ENCODE peak calls at places on chromosome 1, in eight cellular contexts. One of them, this sample, is unnamed.
A peak's percentile ranks its signal among the peaks of the same experiment; 100 is the strongest.

GRCh38 chr1:168392958-168393357 is 112.3 kb downstream of the TBX19 start:
- DNase-seq in pancreas: no peak
- DNase-seq in cardiac muscle cell: peak; percentile 21
- DNase-seq in psoas muscle: no peak
- DNase-seq in CD4-positive, CD25-positive, alpha-beta regulatory T cell: no peak
- DNase-seq in right atrium auricular region: no peak
- DNase-seq in astrocyte: no peak
- DNase-seq in uterus: no peak
- DNase-seq in this sample: no peak

GRCh38 chr1:66490817-66491216 is 43.1 kb upstream of the SGIP1 start:
- DNase-seq in right atrium auricular region: no peak
- DNase-seq in uterus: no peak
- DNase-seq in cardiac muscle cell: peak; percentile 60
- DNase-seq in pancreas: no peak
- DNase-seq in psoas muscle: no peak
- DNase-seq in astrocyte: no peak
- DNase-seq in CD4-positive, CD25-positive, alpha-beta regulatory T cell: no peak
- DNase-seq in this sample: no peak

GRCh38 chr1:17596651-17597509 is 57.4 kb downstream of the ARHGEF10L start:
- DNase-seq in uterus: no peak
- DNase-seq in psoas muscle: no peak
- DNase-seq in CD4-positive, CD25-positive, alpha-beta regulatory T cell: no peak
- DNase-seq in right atrium auricular region: no peak
- DNase-seq in astrocyte: no peak
- DNase-seq in cardiac muscle cell: no peak
- DNase-seq in pancreas: no peak
- DNase-seq in this sample: no peak

GRCh38 chr1:22636369-22636768 is at the start of gene C1QA:
- DNase-seq in astrocyte: no peak
- DNase-seq in CD4-positive, CD25-positive, alpha-beta regulatory T cell: no peak
- DNase-seq in cardiac muscle cell: no peak
- DNase-seq in psoas muscle: peak; percentile 81
- DNase-seq in right atrium auricular region: peak; percentile 62
- DNase-seq in uterus: no peak
- DNase-seq in pancreas: no peak
- DNase-seq in this sample: no peak

GRCh38 chr1:6723621-6724428 is 22.2 kb upstream of the DNAJC11 start:
- DNase-seq in CD4-positive, CD25-positive, alpha-beta regulatory T cell: no peak
- DNase-seq in astrocyte: no peak
- DNase-seq in psoas muscle: no peak
- DNase-seq in uterus: no peak
- DNase-seq in pancreas: no peak
- DNase-seq in cardiac muscle cell: peak; percentile 7
- DNase-seq in right atrium auricular region: no peak
- DNase-seq in this sample: no peak

GRCh38 chr1:51063121-51063520 is 38.9 kb upstream of the C1orf185 start:
- DNase-seq in astrocyte: peak; percentile 98
- DNase-seq in psoas muscle: no peak
- DNase-seq in pancreas: no peak
- DNase-seq in CD4-positive, CD25-positive, alpha-beta regulatory T cell: no peak
- DNase-seq in cardiac muscle cell: peak; percentile 89
- DNase-seq in uterus: no peak
- DNase-seq in right atrium auricular region: no peak
- DNase-seq in this sample: peak; percentile 89

GRCh38 chr1:160567858-160568682 is 11.2 kb downstream of the CD84 start:
- DNase-seq in psoas muscle: no peak
- DNase-seq in cardiac muscle cell: no peak
- DNase-seq in CD4-positive, CD25-positive, alpha-beta regulatory T cell: peak; percentile 86
- DNase-seq in astrocyte: no peak
- DNase-seq in uterus: no peak
- DNase-seq in pancreas: no peak
- DNase-seq in right atrium auricular region: no peak
- DNase-seq in this sample: no peak

GRCh38 chr1:55180075-55180670 is 35.0 kb downstream of the USP24 start:
- DNase-seq in uterus: no peak
- DNase-seq in cardiac muscle cell: no peak
- DNase-seq in right atrium auricular region: no peak
- DNase-seq in psoas muscle: no peak
- DNase-seq in CD4-positive, CD25-positive, alpha-beta regulatory T cell: no peak
- DNase-seq in pancreas: no peak
- DNase-seq in astrocyte: no peak
- DNase-seq in this sample: no peak

DNA sequence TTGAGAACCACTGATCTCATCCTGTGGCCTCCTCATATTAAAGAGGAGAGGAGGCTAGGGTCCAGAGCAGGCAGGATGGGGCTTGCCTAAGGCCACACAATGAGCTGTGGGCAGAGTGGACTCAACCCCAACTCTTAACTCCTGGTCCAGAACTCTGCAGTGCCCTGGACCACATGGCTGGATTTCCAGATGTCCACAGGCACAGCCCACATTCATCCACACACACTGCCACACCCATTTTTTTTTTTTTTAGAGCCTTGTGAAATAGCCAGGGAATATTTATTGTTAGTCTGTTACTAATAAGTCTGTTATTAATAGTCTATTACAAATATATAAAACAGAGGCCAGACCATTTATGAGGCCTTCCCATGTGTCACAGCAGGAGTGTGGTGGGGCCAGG is 192.2 kb downstream of the TRABD2B start:
- DNase-seq in psoas muscle: no peak
- DNase-seq in cardiac muscle cell: no peak
- DNase-seq in uterus: no peak
- DNase-seq in CD4-positive, CD25-positive, alpha-beta regulatory T cell: no peak
- DNase-seq in astrocyte: no peak
- DNase-seq in pancreas: no peak
- DNase-seq in right atrium auricular region: no peak
- DNase-seq in this sample: no peak
- H3K27ac ChIP-seq in psoas muscle: no peak overlapping the region
- H3K27ac ChIP-seq in cardiac muscle cell: no peak overlapping the region
- H3K27ac ChIP-seq in uterus: no peak overlapping the region
- H3K27ac ChIP-seq in CD4-positive, CD25-positive, alpha-beta regulatory T cell: no peak overlapping the region
- H3K27ac ChIP-seq in astrocyte: no peak overlapping the region
- H3K27ac ChIP-seq in pancreas: no peak overlapping the region
- H3K27ac ChIP-seq in right atrium auricular region: no peak overlapping the region
- H3K27ac ChIP-seq in this sample: no peak overlapping the region

GRCh38 chr1:92482665-92483441 is 3.9 kb downstream of the GFI1 start:
- DNase-seq in right atrium auricular region: no peak
- DNase-seq in cardiac muscle cell: peak; percentile 16
- DNase-seq in astrocyte: no peak
- DNase-seq in psoas muscle: peak; percentile 57
- DNase-seq in uterus: no peak
- DNase-seq in CD4-positive, CD25-positive, alpha-beta regulatory T cell: peak; percentile 61
- DNase-seq in pancreas: peak; percentile 36
- DNase-seq in this sample: peak; percentile 21
- H3K4me1 ChIP-seq in right atrium auricular region: no peaks in the 10 kb centered on the region
- H3K4me1 ChIP-seq in cardiac muscle cell: peaks cover 19% of the 10 kb centered on the region
- H3K4me1 ChIP-seq in astrocyte: peaks cover 36% of the 10 kb centered on the region
- H3K4me1 ChIP-seq in psoas muscle: peaks cover 44% of the 10 kb centered on the region
- H3K4me1 ChIP-seq in uterus: no peaks in the 10 kb centered on the region
- H3K4me1 ChIP-seq in CD4-positive, CD25-positive, alpha-beta regulatory T cell: peaks cover 54% of the 10 kb centered on the region
- H3K4me1 ChIP-seq in pancreas: no peaks in the 10 kb centered on the region
- H3K4me1 ChIP-seq in this sample: peaks cover 2% of the 10 kb centered on the region

DNA sequence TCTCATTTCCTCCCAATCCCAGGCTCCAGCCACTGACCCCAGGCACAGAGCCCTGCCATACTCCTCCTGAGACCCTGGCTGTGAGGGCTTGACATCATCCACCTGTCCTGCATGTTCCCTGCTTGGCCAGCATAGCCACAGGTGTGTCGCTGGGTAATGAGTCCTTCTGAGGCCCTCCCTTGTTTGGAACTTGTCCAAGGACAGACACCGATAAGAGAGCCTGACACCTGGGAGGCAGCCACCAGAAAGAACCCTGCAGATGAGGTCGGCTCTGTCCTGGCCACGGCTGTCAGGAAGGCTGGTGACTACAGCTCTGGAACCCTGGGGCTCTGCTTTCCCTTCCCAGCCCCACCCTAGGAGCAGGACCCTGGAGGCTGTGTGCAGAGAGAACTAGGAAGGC is 34.6 kb downstream of the TMEM63A start:
- DNase-seq in CD4-positive, CD25-positive, alpha-beta regulatory T cell: no peak
- DNase-seq in pancreas: peak; percentile 78
- DNase-seq in psoas muscle: no peak
- DNase-seq in uterus: no peak
- DNase-seq in astrocyte: no peak
- DNase-seq in right atrium auricular region: no peak
- DNase-seq in cardiac muscle cell: no peak
- DNase-seq in this sample: no peak
- H3K27ac ChIP-seq in CD4-positive, CD25-positive, alpha-beta regulatory T cell: peak overlapping the region; percentile 37
- H3K27ac ChIP-seq in pancreas: peak overlapping the region; percentile 54
- H3K27ac ChIP-seq in psoas muscle: no peak overlapping the region
- H3K27ac ChIP-seq in uterus: peak overlapping the region; percentile 32
- H3K27ac ChIP-seq in astrocyte: no peak overlapping the region
- H3K27ac ChIP-seq in right atrium auricular region: no peak overlapping the region
- H3K27ac ChIP-seq in cardiac muscle cell: no peak overlapping the region
- H3K27ac ChIP-seq in this sample: no peak overlapping the region

DNA sequence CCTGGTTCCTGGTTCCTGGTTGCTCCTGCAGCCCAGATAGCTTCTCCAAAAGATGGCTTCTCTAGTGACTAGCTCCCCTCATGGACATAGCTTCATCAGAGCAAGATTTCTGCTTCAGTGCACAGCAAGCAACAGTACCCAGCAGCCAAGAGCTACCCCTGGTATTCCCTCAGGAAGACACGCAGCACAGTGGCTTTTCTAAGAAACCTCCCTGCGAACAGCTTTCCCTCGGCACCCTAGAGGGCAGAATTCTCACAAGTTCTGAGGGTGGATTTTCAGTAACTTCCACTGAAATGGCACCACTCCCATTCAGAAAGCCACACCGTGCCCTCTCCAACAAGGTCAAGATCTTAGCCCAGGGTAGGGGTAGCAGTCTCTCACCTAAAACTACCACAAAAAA is 128.2 kb downstream of the EIF4G3 start:
- DNase-seq in right atrium auricular region: no peak
- DNase-seq in astrocyte: no peak
- DNase-seq in uterus: no peak
- DNase-seq in psoas muscle: no peak
- DNase-seq in CD4-positive, CD25-positive, alpha-beta regulatory T cell: no peak
- DNase-seq in cardiac muscle cell: no peak
- DNase-seq in pancreas: no peak
- DNase-seq in this sample: no peak
- H3K4me1 ChIP-seq in right atrium auricular region: no peaks in the 10 kb centered on the region
- H3K4me1 ChIP-seq in astrocyte: peaks cover 12% of the 10 kb centered on the region
- H3K4me1 ChIP-seq in uterus: no peaks in the 10 kb centered on the region
- H3K4me1 ChIP-seq in psoas muscle: peaks cover 9% of the 10 kb centered on the region
- H3K4me1 ChIP-seq in CD4-positive, CD25-positive, alpha-beta regulatory T cell: no peaks in the 10 kb centered on the region
- H3K4me1 ChIP-seq in cardiac muscle cell: no peaks in the 10 kb centered on the region
- H3K4me1 ChIP-seq in pancreas: no peaks in the 10 kb centered on the region
- H3K4me1 ChIP-seq in this sample: no peaks in the 10 kb centered on the region